ENCODE peak calls at places on chromosomes 7 and 10, in four cellular contexts. A is GM12878, E is H1, O is HepG2. W is an unnamed sample.

GRCh38 chr7:47763063-47763974 is 181.4 kb upstream of the TNS3 start:
- DNase-seq in A (no peak), E (no peak), O (peak), W (no peak)

GRCh38 chr7:46844486-46844885 is 737.4 kb downstream of the TNS3 start:
- DNase-seq in A (no peak), E (no peak), O (no peak), W (no peak)

GRCh38 chr7:6271694-6272371 is 591 bp downstream of the CYTH3 start:
- DNase-seq in A (no peak), E (no peak), O (no peak), W (peak)

GRCh38 chr7:14377646-14378266 is 388.3 kb upstream of the ETV1 start:
- DNase-seq in A (no peak), E (no peak), O (no peak), W (no peak)

GRCh38 chr7:102260856-102261255 is 25.8 kb upstream of the SH2B2 start:
- DNase-seq in A (no peak), E (no peak), O (no peak), W (no peak)

GRCh38 chr7:41189866-41190265 is 513.0 kb downstream of the INHBA start:
- DNase-seq in A (no peak), E (no peak), O (no peak), W (no peak)

GRCh38 chr7:33876600-33877274 is 28.6 kb upstream of the BMPER start:
- DNase-seq in A (no peak), E (no peak), O (no peak), W (no peak)

GRCh38 chr7:40572810-40573470 is 438.1 kb downstream of the SUGCT start:
- DNase-seq in A (no peak), E (no peak), O (no peak), W (no peak)

GRCh38 chr10:78258303-78259030 is 224.8 kb downstream of the RPS24 start:
- DNase-seq in A (no peak), E (no peak), O (no peak), W (no peak)

GRCh38 chr10:79491171-79491835 is 21.0 kb upstream of the EIF5AL1 start:
- DNase-seq in A (no peak), E (no peak), O (peak), W (peak)

GRCh38 chr10:120942806-120943413 is 91.7 kb downstream of the WDR11 start:
- DNase-seq in A (peak), E (peak), O (peak), W (peak)

GRCh38 chr10:120938822-120939221 is 87.7 kb downstream of the WDR11 start:
- DNase-seq in A (no peak), E (no peak), O (no peak), W (no peak)

GRCh38 chr10:120941468-120941867 is 90.3 kb downstream of the WDR11 start:
- DNase-seq in A (no peak), E (no peak), O (no peak), W (no peak)

GRCh38 chr10:120943542-120943941 is 92.4 kb downstream of the WDR11 start:
- DNase-seq in A (no peak), E (no peak), O (no peak), W (no peak)

GRCh38 chr10:120940299-120940900 is 89.2 kb downstream of the WDR11 start:
- DNase-seq in A (no peak), E (no peak), O (no peak), W (no peak)
- TF ChIP-seq ATF3 in A (no peak), E (no peak), O (no peak), W (no peak)

DNA sequence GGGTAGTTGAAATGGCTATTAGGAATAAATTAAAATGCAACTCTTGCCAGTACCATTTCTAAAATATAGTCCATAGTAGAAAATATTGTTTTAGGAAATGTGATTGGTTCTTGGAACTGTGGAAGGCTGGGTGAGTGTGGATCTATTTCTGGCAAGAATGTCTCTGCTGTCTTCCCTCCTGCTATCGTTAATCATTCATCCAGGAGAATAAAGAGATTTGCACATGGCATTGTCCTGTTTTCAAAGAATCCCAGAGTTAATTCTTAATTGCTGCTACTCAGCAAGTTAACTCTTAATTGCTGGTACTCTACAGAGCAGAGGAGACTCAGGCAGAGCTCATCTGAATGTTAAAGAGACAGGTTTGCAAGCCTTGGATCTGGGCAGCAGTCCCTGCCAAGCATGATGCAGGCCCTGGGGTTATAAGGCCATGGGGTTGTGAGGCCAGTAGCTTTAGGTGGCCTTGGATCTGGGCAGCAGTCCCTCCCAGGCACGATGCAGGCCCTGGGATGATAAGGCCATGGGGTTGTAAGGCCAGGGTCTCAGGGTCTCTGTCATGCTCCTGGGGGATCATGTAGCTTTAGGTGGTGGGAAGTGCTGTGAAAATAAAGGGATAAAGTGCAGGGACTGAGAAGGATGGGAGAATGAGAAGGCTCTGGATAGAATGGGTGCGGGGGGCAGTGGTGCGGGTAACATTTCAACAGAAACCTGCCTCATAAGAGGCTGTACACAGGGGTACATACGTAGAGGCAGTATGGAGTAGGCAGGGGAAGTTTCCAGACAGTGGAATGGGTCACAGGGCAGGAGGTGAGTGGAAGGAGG is 162.3 kb downstream of the SVIL start:
- DNase-seq in A (no peak), E (no peak), O (no peak), W (no peak)
- TF ChIP-seq GABPA in A (no peak), E (no peak), O (no peak), W (no peak)

DNA sequence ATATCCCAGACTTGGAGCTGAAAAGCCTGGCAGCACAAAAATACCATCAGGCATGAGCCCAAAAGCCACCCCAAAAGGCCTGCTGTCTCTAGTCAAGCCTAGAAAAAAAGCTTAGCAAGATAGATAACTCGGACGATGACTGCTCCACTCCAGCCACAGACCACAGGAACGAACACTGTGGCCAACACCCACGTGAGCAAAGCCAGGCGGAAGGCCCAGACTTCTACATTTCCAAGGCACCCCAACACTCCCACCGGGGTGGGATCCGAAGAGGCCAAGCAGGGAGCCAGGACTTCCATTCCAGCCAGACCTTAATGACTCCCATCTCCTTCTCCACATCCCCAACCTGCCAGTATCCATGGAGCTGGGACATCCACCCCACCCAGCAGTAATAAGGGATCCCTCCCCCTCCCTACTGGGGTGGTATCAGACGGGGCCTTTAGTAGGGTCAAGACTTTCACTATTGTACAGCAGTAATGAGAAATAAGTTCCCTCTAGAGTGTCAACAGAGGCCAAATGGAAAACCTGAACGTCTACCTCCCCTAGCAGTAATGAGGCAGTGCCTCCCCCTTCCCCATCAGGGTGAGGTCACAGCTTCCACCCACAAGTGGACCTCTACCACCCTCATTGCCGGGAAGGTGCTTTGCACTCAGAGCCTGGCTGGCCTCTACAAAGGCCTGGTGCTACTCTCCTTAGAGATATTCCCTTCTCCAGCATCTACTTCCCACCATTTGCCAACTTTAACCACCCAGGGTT is 23.0 kb downstream of the PRLHR start:
- DNase-seq in A (no peak), E (no peak), O (no peak), W (no peak)
- TF ChIP-seq ATF3 in A (no peak), E (no peak), O (no peak), W (no peak)

DNA sequence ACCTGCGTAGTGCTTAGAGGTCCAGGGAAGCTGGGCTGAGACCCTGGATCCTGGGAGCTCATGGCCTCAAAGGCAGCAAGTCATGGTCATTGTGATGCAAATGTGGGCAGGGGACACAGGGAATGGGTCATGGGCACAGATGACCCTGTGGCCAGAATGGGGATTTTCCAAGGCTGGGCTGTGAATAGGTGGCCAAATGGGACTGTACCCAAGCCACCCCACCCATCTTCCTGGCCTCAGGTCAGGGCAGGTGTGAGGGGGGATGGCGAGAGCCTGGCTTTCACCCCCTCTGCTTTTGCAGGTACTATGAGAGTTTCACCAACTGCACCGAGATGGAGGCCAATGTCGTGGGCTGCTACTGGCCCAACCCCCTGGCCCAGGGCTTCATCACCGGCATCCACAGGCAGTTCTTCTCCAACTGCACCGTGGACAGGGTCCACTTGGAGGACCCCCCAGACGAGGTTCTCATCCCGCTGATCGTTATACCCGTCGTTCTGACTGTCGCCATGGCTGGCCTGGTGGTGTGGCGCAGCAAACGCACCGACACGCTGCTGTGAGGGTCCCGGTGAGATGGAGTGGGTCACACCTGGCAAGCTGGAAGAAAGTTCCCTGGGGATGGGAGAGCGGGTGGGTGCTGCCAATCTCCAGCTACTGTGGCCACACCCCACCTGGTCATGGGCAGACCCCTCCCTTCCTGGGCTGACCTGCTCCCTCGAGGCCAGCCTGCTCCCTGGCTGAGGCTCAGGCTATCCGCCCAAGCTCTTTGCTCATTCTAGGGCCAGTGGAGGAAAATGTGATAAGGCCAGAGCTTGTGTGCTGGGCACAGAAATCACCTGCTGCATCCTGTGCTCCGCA is 25.5 kb downstream of the RAMP3 start:
- DNase-seq in A (no peak), E (no peak), O (no peak), W (no peak)
- TF ChIP-seq GABPA in A (no peak), E (no peak), O (no peak), W (no peak)

DNA sequence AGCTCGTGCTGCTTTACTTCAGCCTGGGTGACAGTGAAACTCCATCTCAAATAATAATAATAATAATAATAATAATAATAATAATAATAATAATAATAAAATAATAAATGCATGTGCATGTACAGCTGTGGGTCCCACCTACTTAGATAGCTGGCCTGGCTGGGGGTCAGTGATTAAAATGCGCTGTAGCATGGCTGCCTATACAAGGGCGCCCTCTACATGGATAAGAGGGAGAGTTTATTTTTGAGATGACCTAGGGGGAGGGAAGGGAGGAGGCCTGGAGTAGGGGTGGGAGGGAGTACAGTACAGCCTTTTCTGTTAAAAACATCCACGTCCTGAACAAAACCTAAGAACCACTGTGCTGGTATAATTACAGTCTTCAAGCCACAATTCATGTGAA is 146.4 kb downstream of the TMEM178B start:
- DNase-seq in A (no peak), E (no peak), O (peak), W (peak)
- TF ChIP-seq ATF3 in A (no peak), E (no peak), O (no peak), W (no peak)

W was measured in K562.